ENCODE peak calls at places on chromosomes 5 and 9, in seven cellular contexts. L is ovary; O is IMR-90; M is ascending aorta; R is astrocyte; T is CD8-positive, alpha-beta T cell; E is uterus. U is an unnamed sample. For H3K4me1, the result is how much of the 10 kb centered on the place peaks cover.

GRCh38 chr5:51024263-51024662 is 357.8 kb downstream of the PARP8 start:
- DNase-seq in L (no peak), O (no peak), M (no peak), R (no peak), T (no peak), E (no peak), U (no peak)

GRCh38 chr9:134568756-134569155 is 72.8 kb upstream of the COL5A1 start:
- DNase-seq in L (no peak), O (peak), M (no peak), R (no peak), T (no peak), E (no peak), U (no peak)

GRCh38 chr5:54673523-54674225 is 156.1 kb downstream of the SNX18 start:
- DNase-seq in L (peak), O (peak), M (peak), R (no peak), T (peak), E (no peak), U (no peak)

GRCh38 chr5:96546120-96546519 is 113.1 kb upstream of the PCSK1 start:
- DNase-seq in L (no peak), O (no peak), M (no peak), R (no peak), T (no peak), E (no peak), U (no peak)

GRCh38 chr9:16869961-16870605 is 387 bp downstream of the BNC2 start:
- DNase-seq in L (peak), O (peak), M (no peak), R (peak), T (no peak), E (no peak), U (no peak)

GRCh38 chr5:168327994-168328393 is 36.5 kb downstream of the WWC1 start:
- DNase-seq in L (no peak), O (peak), M (no peak), R (peak), T (no peak), E (no peak), U (no peak)

GRCh38 chr5:57650360-57651069 is 167.9 kb upstream of the ACTBL2 start:
- DNase-seq in L (no peak), O (peak), M (no peak), R (peak), T (no peak), E (no peak), U (no peak)

GRCh38 chr5:10295619-10296326 is 11.9 kb downstream of the CMBL start:
- DNase-seq in L (no peak), O (no peak), M (no peak), R (no peak), T (no peak), E (no peak), U (no peak)

GRCh38 chr5:31106259-31106658 is 87.2 kb upstream of the CDH6 start:
- DNase-seq in L (no peak), O (no peak), M (no peak), R (peak), T (no peak), E (no peak), U (no peak)

GRCh38 chr5:93884254-93884653 is 142.9 kb upstream of the POU5F2 start:
- DNase-seq in L (no peak), O (no peak), M (no peak), R (no peak), T (no peak), E (no peak), U (no peak)

GRCh38 chr5:893711-894110 is 1.0 kb downstream of the TRIP13 start:
- DNase-seq in L (no peak), O (no peak), M (no peak), R (no peak), T (no peak), E (no peak), U (no peak)

GRCh38 chr5:10556331-10556807 is 7.5 kb upstream of the ANKRD33B start:
- DNase-seq in L (no peak), O (peak), M (no peak), R (peak), T (no peak), E (no peak), U (no peak)

GRCh38 chr9:128770286-128770685 is 1.4 kb downstream of the ZER1 start:
- DNase-seq in L (no peak), O (no peak), M (no peak), R (no peak), T (no peak), E (no peak), U (no peak)

GRCh38 chr5:145718956-145719355 is 116.2 kb downstream of the PRELID2 start:
- DNase-seq in L (no peak), O (peak), M (no peak), R (peak), T (no peak), E (no peak), U (no peak)

GRCh38 chr5:93304851-93305250 is 276.2 kb downstream of the NR2F1-AS1 start:
- DNase-seq in L (no peak), O (no peak), M (no peak), R (no peak), T (no peak), E (no peak), U (no peak)

GRCh38 chr9:113137196-113138168 is 13.3 kb upstream of the SLC31A2 start:
- DNase-seq in L (no peak), O (no peak), M (no peak), R (no peak), T (no peak), E (no peak), U (no peak)

GRCh38 chr5:463301-463700 is 20.3 kb downstream of the EXOC3 start:
- DNase-seq in L (no peak), O (no peak), M (peak), R (no peak), T (no peak), E (no peak), U (no peak)

GRCh38 chr5:105735704-105736103 is 1935.0 kb downstream of the EFNA5 start:
- DNase-seq in L (no peak), O (peak), M (no peak), R (no peak), T (no peak), E (no peak), U (no peak)

GRCh38 chr5:142097681-142098080 is 10.9 kb upstream of the NDFIP1 start:
- DNase-seq in L (no peak), O (no peak), M (no peak), R (no peak), T (peak), E (no peak), U (no peak)

GRCh38 chr5:12111263-12111662 is 207.0 kb upstream of the CTNND2 start:
- DNase-seq in L (no peak), O (no peak), M (no peak), R (no peak), T (no peak), E (no peak), U (no peak)

GRCh38 chr5:164214698-164215097 is 709.3 kb downstream of the MAT2B start:
- DNase-seq in L (no peak), O (peak), M (no peak), R (no peak), T (no peak), E (no peak), U (no peak)

GRCh38 chr9:137294091-137294683 is 7.9 kb downstream of the NRARP start:
- DNase-seq in L (peak), O (peak), M (no peak), R (peak), T (no peak), E (no peak), U (no peak)

GRCh38 chr9:31334837-31335528 is 1049.5 kb upstream of the ACO1 start:
- DNase-seq in L (no peak), O (no peak), M (no peak), R (no peak), T (no peak), E (no peak), U (no peak)

GRCh38 chr9:115715656-115716055 is 437.9 kb upstream of the PAPPA start:
- DNase-seq in L (no peak), O (no peak), M (no peak), R (no peak), T (no peak), E (no peak), U (no peak)

GRCh38 chr5:142866563-142867275 is 96.5 kb downstream of the ARHGAP26 start:
- DNase-seq in L (no peak), O (peak), M (no peak), R (peak), T (peak), E (peak), U (no peak)

GRCh38 chr5:58094031-58094430 is 365.9 kb downstream of the PLK2 start:
- DNase-seq in L (no peak), O (peak), M (no peak), R (no peak), T (no peak), E (no peak), U (no peak)

GRCh38 chr5:144048254-144048856 is 122.1 kb downstream of the YIPF5 start:
- DNase-seq in L (no peak), O (no peak), M (no peak), R (no peak), T (no peak), E (no peak), U (no peak)

GRCh38 chr9:27539479-27540441 is 10.1 kb upstream of the MOB3B start:
- DNase-seq in L (peak), O (peak), M (peak), R (peak), T (no peak), E (peak), U (peak)

GRCh38 chr5:81768960-81769452 is 18.1 kb upstream of the SSBP2 start:
- DNase-seq in L (no peak), O (peak), M (no peak), R (peak), T (no peak), E (no peak), U (no peak)

GRCh38 chr9:97704851-97705250 is 7.7 kb upstream of the XPA start:
- DNase-seq in L (no peak), O (peak), M (no peak), R (no peak), T (no peak), E (no peak), U (no peak)

GRCh38 chr5:139709587-139710369 is 61.6 kb downstream of the CXXC5 start:
- DNase-seq in L (peak), O (no peak), M (no peak), R (no peak), T (peak), E (no peak), U (no peak)

GRCh38 chr9:77725820-77726219 is 77.7 kb upstream of the GNA14 start:
- DNase-seq in L (no peak), O (no peak), M (no peak), R (no peak), T (no peak), E (no peak), U (no peak)

GRCh38 chr9:98144076-98144475 is 25.1 kb upstream of the TRIM14 start:
- DNase-seq in L (no peak), O (no peak), M (no peak), R (no peak), T (no peak), E (no peak), U (no peak)

GRCh38 chr9:97668485-97668884 is 28.7 kb downstream of the XPA start:
- DNase-seq in L (no peak), O (no peak), M (no peak), R (no peak), T (no peak), E (no peak), U (no peak)

GRCh38 chr5:134524219-134524825 is 1.1 kb upstream of the JADE2 start:
- DNase-seq in L (peak), O (peak), M (peak), R (peak), T (peak), E (peak), U (no peak)
- TF ChIP-seq CTCF in L (peak), O (no peak), M (no peak), R (no peak), T (no peak), E (no peak), U (no peak)

GRCh38 chr5:107567901-107568671 is 102.7 kb downstream of the EFNA5 start:
- DNase-seq in L (no peak), O (no peak), M (no peak), R (no peak), T (no peak), E (no peak), U (no peak)
- H3K4me1 ChIP-seq in L (under half), O (under half), M (under half), R (under half), T (under half), E (under half), U (half or more)

GRCh38 chr5:66174338-66174737 is 30.2 kb downstream of the SREK1 start:
- DNase-seq in L (no peak), O (peak), M (no peak), R (no peak), T (no peak), E (no peak), U (no peak)
- TF ChIP-seq CTCF in L (no peak), O (peak), M (no peak), R (peak), T (no peak), E (peak), U (no peak)

DNA sequence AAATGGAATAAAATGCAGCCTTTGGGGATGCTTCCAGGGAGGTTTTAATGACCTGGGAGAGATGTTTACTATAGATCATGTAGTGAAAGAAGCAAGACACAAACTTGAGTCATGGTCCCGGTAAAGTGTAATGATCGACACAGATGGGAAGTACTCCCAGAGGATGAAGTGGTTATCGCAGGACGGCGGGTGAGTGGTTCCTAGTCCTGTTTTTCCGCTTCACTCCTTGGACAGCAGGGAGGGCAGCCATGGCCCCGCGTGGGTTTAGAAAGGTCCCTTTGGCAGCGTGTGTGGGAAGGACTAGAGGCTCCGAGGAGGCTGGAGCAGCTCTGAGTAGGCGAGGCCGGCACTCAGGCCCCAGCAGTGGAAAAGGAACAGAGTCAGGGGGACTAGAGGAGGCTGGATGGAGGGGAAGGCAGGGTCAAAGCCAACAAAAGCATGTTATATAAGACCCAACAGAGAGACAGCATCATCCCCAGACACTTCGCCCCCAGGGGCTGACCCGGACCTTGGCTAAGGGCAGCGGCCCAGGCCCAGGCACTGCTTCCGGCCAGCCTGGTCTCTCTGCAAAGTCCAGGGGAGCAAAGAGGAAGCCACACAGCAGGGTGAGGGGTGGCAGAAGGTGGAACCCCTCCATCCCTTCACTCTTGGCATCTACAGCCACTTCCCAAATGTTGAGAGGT is 49.1 kb upstream of the STXBP1 start:
- DNase-seq in L (peak), O (peak), M (peak), R (peak), T (no peak), E (no peak), U (no peak)
- H3K4me1 ChIP-seq in L (under half), O (half or more), M (under half), R (half or more), T (under half), E (under half), U (half or more)

GRCh38 chr5:177404641-177405134 is 4.2 kb upstream of the PFN3 start:
- DNase-seq in L (peak), O (no peak), M (no peak), R (no peak), T (no peak), E (no peak), U (no peak)

GRCh38 chr5:177403194-177403825 is 2.8 kb upstream of the PFN3 start:
- DNase-seq in L (peak), O (peak), M (no peak), R (no peak), T (peak), E (no peak), U (no peak)

GRCh38 chr5:177405312-177405711 is 4.1 kb downstream of the F12 start:
- DNase-seq in L (no peak), O (no peak), M (no peak), R (no peak), T (no peak), E (no peak), U (no peak)

GRCh38 chr5:177402271-177403043 is 2.0 kb upstream of the PFN3 start:
- DNase-seq in L (peak), O (peak), M (no peak), R (peak), T (peak), E (peak), U (no peak)

GRCh38 chr5:177403826-177404640 is 3.6 kb upstream of the PFN3 start:
- DNase-seq in L (peak), O (peak), M (peak), R (peak), T (peak), E (peak), U (peak)
- TF ChIP-seq CTCF in L (peak), O (peak), M (peak), R (no peak), T (peak), E (peak), U (peak)

DNA sequence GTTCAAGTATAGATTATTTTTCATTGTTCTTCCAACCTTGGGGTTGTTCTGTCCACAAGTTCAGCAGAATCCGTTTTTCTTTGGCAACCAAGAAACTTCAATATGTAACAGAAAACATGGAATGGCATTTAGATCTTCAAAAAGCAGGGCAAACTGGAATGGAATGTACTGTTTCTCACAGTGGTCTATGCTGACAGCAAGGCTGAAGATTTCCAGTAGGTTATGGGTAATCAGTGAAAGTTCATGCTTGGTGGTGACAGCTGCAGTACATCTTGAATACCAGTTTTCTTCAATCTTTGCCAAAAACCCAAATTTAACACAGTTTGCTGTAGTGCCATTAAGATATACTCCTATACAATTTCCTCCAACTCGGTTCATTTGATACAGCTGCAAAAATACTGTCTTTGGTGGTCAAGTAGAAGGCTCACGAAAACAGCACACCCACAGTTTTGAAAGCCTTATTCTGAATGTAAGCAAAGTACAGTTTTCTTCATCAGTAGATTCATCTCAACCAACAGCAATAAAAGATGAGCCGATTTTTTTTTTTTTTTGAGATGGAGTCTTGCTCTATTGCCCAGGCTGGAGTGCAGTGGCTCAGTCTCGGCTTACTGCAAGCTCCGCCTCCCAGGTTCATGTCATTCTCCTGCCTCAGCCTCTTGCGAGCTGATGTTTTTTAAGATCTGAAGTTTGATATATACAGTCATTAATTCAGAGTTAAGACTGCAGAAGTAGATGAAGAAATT is 4.9 kb downstream of the TRIM52 start:
- DNase-seq in L (no peak), O (no peak), M (no peak), R (no peak), T (no peak), E (no peak), U (no peak)
- H3K4me1 ChIP-seq in L (under half), O (under half), M (under half), R (under half), T (under half), E (under half), U (half or more)

DNA sequence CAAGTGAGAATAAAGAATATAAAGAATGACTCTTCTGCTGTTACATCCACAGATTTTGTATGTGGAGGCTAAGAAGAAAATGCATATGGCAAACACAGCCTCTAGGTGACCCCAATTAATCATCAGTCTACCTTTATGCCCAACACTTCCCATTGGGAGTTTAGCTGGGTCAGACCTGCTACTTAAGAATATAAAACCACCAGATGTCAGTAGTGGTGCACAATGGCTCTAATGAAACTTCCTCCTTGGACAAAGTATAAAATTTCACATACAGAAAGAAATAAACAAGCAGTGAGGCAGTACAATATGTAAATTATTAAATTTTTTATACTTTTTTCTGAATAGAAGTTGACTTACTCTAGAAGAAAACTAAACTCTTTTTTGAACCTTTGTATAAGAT is 539.9 kb downstream of the BRINP1 start:
- DNase-seq in L (no peak), O (no peak), M (no peak), R (peak), T (no peak), E (no peak), U (no peak)
- TF ChIP-seq CTCF in L (no peak), O (no peak), M (peak), R (peak), T (no peak), E (no peak), U (peak)

GRCh38 chr9:93594041-93594756 is 17.8 kb downstream of the PHF2 start:
- DNase-seq in L (no peak), O (no peak), M (peak), R (no peak), T (no peak), E (no peak), U (no peak)
- H3K4me1 ChIP-seq in L (under half), O (under half), M (under half), R (under half), T (under half), E (under half), U (under half)